ENCODE peak calls at places on chromosomes 13 and 19, in four cellular contexts. B, G, H and I are unnamed samples.

GRCh38 chr19:11450570-11451326 is 15.3 kb downstream of the PRKCSH start:
- DNase-seq in B (peak), G (no peak), H (no peak), I (no peak)

GRCh38 chr13:42392706-42393572 is 121.0 kb downstream of the AKAP11 start:
- DNase-seq in B (no peak), G (no peak), H (no peak), I (no peak)

GRCh38 chr13:84563611-84564010 is 681.3 kb upstream of the SLITRK1 start:
- DNase-seq in B (no peak), G (no peak), H (no peak), I (no peak)

GRCh38 chr13:113787694-113788093 is 28.7 kb downstream of the TMEM255B start:
- DNase-seq in B (no peak), G (no peak), H (no peak), I (no peak)

GRCh38 chr13:110882228-110882627 is 32.6 kb downstream of the ANKRD10 start:
- DNase-seq in B (no peak), G (no peak), H (no peak), I (no peak)

GRCh38 chr13:51246005-51246404 is 23.8 kb downstream of the FAM124A start:
- DNase-seq in B (no peak), G (no peak), H (no peak), I (no peak)

GRCh38 chr13:23391752-23392151 is 41.8 kb downstream of the SACS start:
- DNase-seq in B (no peak), G (no peak), H (no peak), I (no peak)

GRCh38 chr13:76641056-76641455 is 245.1 kb downstream of the KCTD12 start:
- DNase-seq in B (no peak), G (no peak), H (no peak), I (no peak)

GRCh38 chr13:68190826-68191225 is 960.7 kb upstream of the PCDH9 start:
- DNase-seq in B (no peak), G (peak), H (no peak), I (no peak)

GRCh38 chr13:102440259-102440936 is 38.5 kb upstream of the FGF14 start:
- DNase-seq in B (peak), G (no peak), H (no peak), I (no peak)

GRCh38 chr19:29795882-29796523 is 15.8 kb upstream of the CCNE1 start:
- DNase-seq in B (no peak), G (no peak), H (no peak), I (no peak)

GRCh38 chr13:62280590-62280989 is 864.9 kb upstream of the PCDH20 start:
- DNase-seq in B (peak), G (no peak), H (no peak), I (no peak)

GRCh38 chr19:50204811-50205675 is 1.6 kb downstream of the MYH14 start:
- DNase-seq in B (no peak), G (peak), H (peak), I (peak)

GRCh38 chr19:39423258-39424086 is 11.0 kb downstream of the PLEKHG2 start:
- DNase-seq in B (no peak), G (no peak), H (no peak), I (no peak)

GRCh38 chr13:99883805-99884204 is 87.8 kb downstream of the ZIC5 start:
- DNase-seq in B (no peak), G (no peak), H (no peak), I (no peak)

GRCh38 chr13:55199132-55199531 is 1941.6 kb upstream of the PRR20A start:
- DNase-seq in B (no peak), G (peak), H (peak), I (no peak)

GRCh38 chr13:38394777-38395504 is 45.3 kb downstream of the UFM1 start:
- DNase-seq in B (no peak), G (no peak), H (no peak), I (no peak)

GRCh38 chr13:75875450-75875849 is 239.3 kb downstream of the LMO7 start:
- DNase-seq in B (no peak), G (no peak), H (no peak), I (no peak)

GRCh38 chr19:51387924-51388389 is at the start of gene LIM2:
- DNase-seq in B (no peak), G (peak), H (no peak), I (no peak)

GRCh38 chr19:46221981-46222610 is 7.4 kb upstream of the IGFL1 start:
- DNase-seq in B (no peak), G (no peak), H (no peak), I (no peak)

GRCh38 chr19:41694196-41694595 is 6.1 kb upstream of the CEACAM7 start:
- DNase-seq in B (no peak), G (no peak), H (no peak), I (no peak)

GRCh38 chr13:111262715-111263114 is 57.7 kb upstream of the TEX29 start:
- DNase-seq in B (no peak), G (no peak), H (no peak), I (no peak)

GRCh38 chr13:55410398-55411330 is 1730.1 kb upstream of the PRR20A start:
- DNase-seq in B (no peak), G (no peak), H (no peak), I (no peak)

GRCh38 chr19:22617614-22618325 is 16.4 kb upstream of the ZNF492 start:
- DNase-seq in B (no peak), G (no peak), H (no peak), I (no peak)

GRCh38 chr19:41575998-41576397 is at the start of gene CEACAM21:
- DNase-seq in B (peak), G (no peak), H (no peak), I (no peak)

GRCh38 chr19:40378509-40378908 is 11.5 kb downstream of the HIPK4 start:
- DNase-seq in B (no peak), G (no peak), H (no peak), I (no peak)

GRCh38 chr13:49439609-49440008 is 4.3 kb downstream of the CAB39L start:
- DNase-seq in B (no peak), G (no peak), H (no peak), I (no peak)

GRCh38 chr19:49142866-49143335 is 12.3 kb downstream of the HRC start:
- DNase-seq in B (peak), G (no peak), H (peak), I (peak)

GRCh38 chr13:111047326-111047725 is 67.8 kb upstream of the ARHGEF7 start:
- DNase-seq in B (no peak), G (no peak), H (no peak), I (no peak)

DNA sequence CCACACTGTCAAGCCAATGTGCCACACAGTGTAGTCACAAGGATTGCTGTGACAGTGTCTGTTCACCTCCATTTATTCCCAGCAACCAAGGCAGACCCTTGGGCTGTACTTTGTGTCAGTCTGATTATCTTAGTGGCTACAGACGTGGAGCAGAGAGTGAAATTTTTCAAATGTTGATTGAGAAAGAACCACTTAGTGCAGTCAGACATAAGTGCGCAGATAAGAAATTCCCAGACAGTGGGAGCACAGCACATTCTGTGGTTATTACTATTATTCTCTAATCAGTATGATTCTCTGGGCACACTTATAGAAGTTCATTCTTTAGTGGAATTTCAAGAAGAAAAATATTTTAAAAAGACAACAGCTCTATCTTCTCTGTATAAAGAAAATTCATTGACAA is 184.7 kb downstream of the GPC6 start:
- DNase-seq in B (no peak), G (no peak), H (no peak), I (no peak)
- TF ChIP-seq CTCF in B (no peak), G (no peak), H (no peak), I (no peak)

GRCh38 chr13:73275163-73275562 is 216.4 kb downstream of the KLF5 start:
- DNase-seq in B (no peak), G (no peak), H (no peak), I (no peak)
- TF ChIP-seq CTCF in B (no peak), G (no peak), H (no peak), I (peak)

DNA sequence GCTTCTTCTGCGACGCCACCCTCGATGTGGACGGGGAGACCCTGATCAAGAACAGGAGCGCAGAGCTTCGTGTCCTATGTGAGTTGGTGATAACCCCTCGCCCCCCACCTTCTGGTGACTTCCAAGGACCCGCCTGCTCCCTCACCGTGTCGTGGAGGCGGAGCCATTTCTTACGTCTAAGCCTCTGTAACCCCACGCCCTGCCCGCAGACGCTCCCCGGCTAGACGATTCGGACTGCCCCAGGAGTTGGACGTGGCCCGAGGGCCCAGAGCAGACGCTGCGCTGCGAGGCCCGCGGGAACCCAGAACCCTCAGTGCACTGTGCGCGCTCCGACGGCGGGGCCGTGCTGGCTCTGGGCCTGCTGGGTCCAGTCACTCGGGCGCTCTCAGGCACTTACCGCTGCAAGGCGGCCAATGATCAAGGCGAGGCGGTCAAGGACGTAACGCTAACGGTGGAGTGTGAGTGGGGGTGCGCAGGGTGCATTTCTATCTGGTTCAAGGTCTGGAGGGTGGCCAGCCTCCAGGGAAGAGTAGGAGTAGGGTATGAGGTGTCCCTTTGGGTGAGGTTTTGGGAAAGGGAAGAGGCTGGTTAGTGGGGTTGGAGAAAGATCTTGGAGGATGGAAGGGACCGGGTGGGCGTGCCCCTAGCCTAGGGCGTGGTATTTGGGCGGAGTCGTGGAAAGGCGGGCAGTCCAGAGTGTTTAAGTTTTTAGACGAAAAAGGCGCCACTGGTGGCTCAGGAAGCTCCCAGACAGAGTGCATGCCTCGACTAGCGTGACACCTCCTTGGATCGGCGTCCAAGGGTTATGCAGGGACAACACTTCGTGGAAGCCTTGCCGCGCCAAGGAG is 3.3 kb downstream of the ICAM5 start:
- DNase-seq in B (no peak), G (no peak), H (no peak), I (no peak)
- TF ChIP-seq CTCF in B (no peak), G (no peak), H (no peak), I (no peak)

GRCh38 chr13:30572859-30573275 is 44.9 kb upstream of the USPL1 start:
- DNase-seq in B (peak), G (peak), H (no peak), I (no peak)
- TF ChIP-seq CTCF in B (peak), G (peak), H (no peak), I (no peak)

DNA sequence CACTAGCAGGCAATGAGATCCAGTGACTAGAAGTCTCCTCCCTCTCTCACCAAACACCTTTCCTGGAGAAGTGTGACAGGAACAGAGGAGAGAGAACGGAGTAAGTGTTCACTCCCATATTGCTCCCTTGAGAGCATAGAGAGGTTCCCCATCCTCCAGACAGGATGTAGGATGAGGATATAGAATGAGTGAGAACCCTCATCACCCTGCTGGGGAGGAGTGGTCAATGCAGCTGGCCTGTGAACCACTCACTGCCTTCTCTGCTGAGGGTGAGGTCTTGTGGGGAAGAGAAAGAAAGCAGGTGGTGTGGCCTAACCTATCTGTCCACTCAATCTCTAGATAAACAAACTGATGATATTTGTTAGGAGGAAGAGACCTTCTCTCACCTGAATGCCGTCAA is 386.6 kb downstream of the PCDH20 start:
- DNase-seq in B (no peak), G (no peak), H (peak), I (no peak)
- TF ChIP-seq CTCF in B (no peak), G (no peak), H (peak), I (no peak)

DNA sequence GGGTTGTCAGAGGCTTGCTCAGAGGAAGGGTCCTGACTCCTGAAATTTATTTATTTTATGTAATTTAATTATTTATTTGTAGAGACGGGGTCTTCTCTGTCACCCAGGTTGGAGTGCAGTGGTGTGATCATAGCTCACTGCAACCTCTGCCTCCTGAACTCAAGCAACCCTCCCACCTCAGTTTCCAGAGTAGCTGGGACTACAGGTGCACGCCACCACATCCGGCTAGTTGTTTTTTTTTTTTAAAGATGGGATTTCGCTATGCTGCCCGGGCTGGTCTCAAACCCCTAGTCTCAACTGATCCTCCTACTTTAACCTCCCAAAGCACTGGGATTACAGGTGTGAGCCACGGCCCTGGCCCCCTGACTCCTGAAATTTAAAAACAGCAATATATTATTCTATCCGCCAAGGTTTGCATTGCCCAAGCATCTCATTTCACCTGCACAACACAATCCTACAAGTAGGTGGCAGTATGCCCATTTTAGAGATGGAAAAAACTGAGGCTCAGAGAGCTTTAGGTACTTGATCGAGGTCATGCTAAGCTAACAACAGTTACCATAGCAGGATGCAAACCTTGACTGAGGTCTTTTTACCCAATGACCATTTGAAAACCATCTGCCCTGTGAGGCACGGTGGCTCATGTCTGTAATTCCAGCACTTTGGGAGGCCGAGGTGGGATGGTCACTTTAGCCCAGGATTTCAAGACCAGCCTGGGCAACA is 18.1 kb downstream of the ARHGEF18 start:
- DNase-seq in B (peak), G (peak), H (no peak), I (no peak)
- TF ChIP-seq CTCF in B (peak), G (peak), H (peak), I (peak)

DNA sequence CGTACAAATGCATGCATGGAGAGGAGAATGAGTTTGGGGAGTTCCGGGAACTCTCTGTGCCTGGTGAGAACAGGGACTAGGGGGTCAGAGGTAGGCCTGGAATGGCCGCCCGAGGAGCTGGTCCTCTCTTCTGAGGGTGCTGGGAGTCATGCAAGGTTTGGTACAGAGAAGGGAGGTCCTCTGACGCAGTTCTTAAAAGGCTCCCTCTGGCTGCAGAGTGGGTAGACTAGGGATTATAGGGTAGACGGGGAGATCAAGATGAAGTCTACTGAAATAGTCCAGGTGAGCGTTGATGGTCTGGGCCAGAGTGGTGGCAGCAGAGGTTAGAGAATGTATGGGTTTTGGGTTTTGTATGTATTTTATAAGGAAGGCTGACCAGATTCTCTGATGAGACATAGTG is 796 bp downstream of the ZNF304 start:
- DNase-seq in B (no peak), G (no peak), H (no peak), I (no peak)
- TF ChIP-seq CTCF in B (no peak), G (no peak), H (no peak), I (no peak)

GRCh38 chr13:46388846-46389245 is 1.8 kb upstream of the RUBCNL start:
- DNase-seq in B (no peak), G (no peak), H (no peak), I (no peak)

GRCh38 chr13:46389985-46390384 is 2.9 kb upstream of the RUBCNL start:
- DNase-seq in B (no peak), G (peak), H (no peak), I (peak)

GRCh38 chr13:46386996-46387851 is at the start of gene RUBCNL:
- DNase-seq in B (peak), G (no peak), H (peak), I (peak)

GRCh38 chr13:46388308-46388707 is 1.3 kb upstream of the RUBCNL start:
- DNase-seq in B (no peak), G (no peak), H (no peak), I (no peak)

GRCh38 chr13:46389457-46389856 is 2.4 kb upstream of the RUBCNL start:
- DNase-seq in B (no peak), G (no peak), H (no peak), I (no peak)
- TF ChIP-seq CTCF in B (no peak), G (no peak), H (no peak), I (no peak)

DNA sequence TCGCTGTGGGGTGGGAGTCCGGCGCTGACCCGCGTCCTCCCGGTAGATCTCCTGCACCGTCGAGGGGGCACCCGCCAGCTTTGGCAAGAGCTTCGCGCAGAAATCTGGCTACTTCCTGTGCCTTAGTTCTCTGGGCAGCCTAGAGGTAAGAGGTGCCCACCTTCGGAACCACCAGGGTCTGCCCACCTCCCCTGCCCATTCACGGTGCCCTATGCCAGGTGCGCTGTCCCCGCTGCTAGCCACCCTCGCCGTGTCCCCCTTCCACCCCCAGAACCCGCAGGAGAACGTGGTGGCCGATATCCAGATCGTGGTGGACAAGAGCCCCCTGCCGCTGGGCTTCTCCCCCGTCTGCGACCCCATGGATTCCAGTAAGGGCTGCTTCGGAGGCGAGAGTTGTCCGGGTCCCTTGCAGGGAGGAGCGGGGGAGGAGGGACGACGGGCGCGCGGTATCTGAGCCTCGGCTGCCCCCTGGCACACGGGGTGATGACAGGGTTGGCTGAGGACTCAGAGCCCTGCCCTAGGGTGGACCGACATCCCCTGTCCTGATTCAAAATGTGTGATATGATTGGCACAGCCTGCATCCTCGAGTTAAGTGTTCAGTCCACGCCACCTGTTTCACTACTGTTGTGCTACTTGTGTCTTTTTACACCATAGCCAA is 549 bp downstream of the MVB12A start:
- DNase-seq in B (peak), G (no peak), H (peak), I (peak)
- TF ChIP-seq CTCF in B (no peak), G (peak), H (no peak), I (peak)